ENCODE peak calls at places on chromosomes 12 and 14, in six cellular contexts. A is A549; O is CD8-positive, alpha-beta T cell; F is WERI-Rb-1; N is heart left ventricle; B is GM06990. U is an unnamed sample.

GRCh38 chr14:20343855-20344205 is 395 bp downstream of the PARP2 start:
- DNase-seq in A (no peak), O (no peak), F (no peak), N (no peak), B (no peak), U (no peak)

GRCh38 chr12:124686001-124686884 is 118.8 kb upstream of the NCOR2 start:
- DNase-seq in A (peak; percentile 57), O (no peak), F (no peak), N (no peak), B (no peak), U (no peak)

GRCh38 chr12:54050479-54050805 is 3.2 kb upstream of the HOXC4 start:
- DNase-seq in A (no peak), O (no peak), F (no peak), N (no peak), B (no peak), U (no peak)

GRCh38 chr12:12338528-12339168 is 11.4 kb downstream of the MANSC1 start:
- DNase-seq in A (no peak), O (no peak), F (no peak), N (no peak), B (no peak), U (no peak)

GRCh38 chr12:55258288-55258687 is 13.9 kb downstream of the OR6C74 start:
- DNase-seq in A (no peak), O (no peak), F (no peak), N (no peak), B (no peak), U (no peak)

GRCh38 chr14:100686858-100687257 is 39.8 kb upstream of the DLK1 start:
- DNase-seq in A (no peak), O (no peak), F (no peak), N (no peak), B (no peak), U (no peak)

GRCh38 chr12:132908145-132909029 is 21.0 kb upstream of the CHFR start:
- DNase-seq in A (no peak), O (peak; percentile 88), F (peak; percentile 99), N (peak; percentile 98), B (peak; percentile 92), U (peak; percentile 95)

GRCh38 chr14:35944847-35945246 is 118.7 kb downstream of the BRMS1L start:
- DNase-seq in A (peak; percentile 31), O (no peak), F (peak; percentile 74), N (no peak), B (no peak), U (no peak)

GRCh38 chr14:53047302-53047701 is 96.5 kb upstream of the FERMT2 start:
- DNase-seq in A (no peak), O (no peak), F (no peak), N (no peak), B (no peak), U (no peak)

GRCh38 chr12:19846561-19846960 is 407.3 kb downstream of the AEBP2 start:
- DNase-seq in A (peak; percentile 13), O (no peak), F (no peak), N (no peak), B (no peak), U (no peak)

GRCh38 chr14:56273949-56274348 is 155.7 kb downstream of the PELI2 start:
- DNase-seq in A (no peak), O (no peak), F (no peak), N (no peak), B (no peak), U (no peak)

GRCh38 chr14:28488658-28489057 is 277.9 kb upstream of the FOXG1 start:
- DNase-seq in A (no peak), O (no peak), F (no peak), N (no peak), B (no peak), U (no peak)

GRCh38 chr14:76541594-76542219 is 165.8 kb downstream of the ESRRB start:
- DNase-seq in A (no peak), O (no peak), F (no peak), N (no peak), B (no peak), U (no peak)

GRCh38 chr14:100683578-100683977 is 43.1 kb upstream of the DLK1 start:
- DNase-seq in A (no peak), O (no peak), F (no peak), N (no peak), B (no peak), U (no peak)

GRCh38 chr12:76755829-76756379 is 8.0 kb upstream of the ZDHHC17 start:
- DNase-seq in A (no peak), O (no peak), F (no peak), N (no peak), B (no peak), U (no peak)

GRCh38 chr14:36935976-36936678 is 236.3 kb downstream of the SLC25A21 start:
- DNase-seq in A (no peak), O (no peak), F (no peak), N (no peak), B (no peak), U (no peak)

GRCh38 chr12:99157946-99158345 is 489.6 kb upstream of the GARIN6 start:
- DNase-seq in A (no peak), O (no peak), F (no peak), N (no peak), B (no peak), U (no peak)

GRCh38 chr14:53564870-53565269 is 391.8 kb downstream of the BMP4 start:
- DNase-seq in A (no peak), O (no peak), F (no peak), N (no peak), B (no peak), U (no peak)

GRCh38 chr12:43812926-43813325 is 6.8 kb upstream of the TWF1 start:
- DNase-seq in A (no peak), O (no peak), F (no peak), N (no peak), B (no peak), U (no peak)

GRCh38 chr12:5546616-5547015 is 114.7 kb downstream of the NTF3 start:
- DNase-seq in A (no peak), O (no peak), F (no peak), N (no peak), B (no peak), U (no peak)

GRCh38 chr14:51498411-51499227 is 153.1 kb upstream of the FRMD6 start:
- DNase-seq in A (no peak), O (no peak), F (peak; percentile 91), N (no peak), B (no peak), U (no peak)
- H3K4me3 ChIP-seq in A (no peak overlapping the region), O (no peak overlapping the region), F (peak overlapping the region; percentile 4), N (no peak overlapping the region), B (no peak overlapping the region), U (no peak overlapping the region)

GRCh38 chr12:30200864-30201263 is 417.1 kb upstream of the TMTC1 start:
- DNase-seq in A (no peak), O (no peak), F (no peak), N (peak; percentile 25), B (no peak), U (no peak)

GRCh38 chr12:30202521-30203259 is 418.9 kb upstream of the TMTC1 start:
- DNase-seq in A (no peak), O (no peak), F (no peak), N (no peak), B (no peak), U (no peak)

GRCh38 chr12:30197392-30198047 is 413.8 kb upstream of the TMTC1 start:
- DNase-seq in A (no peak), O (no peak), F (no peak), N (no peak), B (no peak), U (no peak)

GRCh38 chr12:30203981-30204380 is 420.2 kb upstream of the TMTC1 start:
- DNase-seq in A (no peak), O (no peak), F (no peak), N (no peak), B (no peak), U (no peak)

DNA sequence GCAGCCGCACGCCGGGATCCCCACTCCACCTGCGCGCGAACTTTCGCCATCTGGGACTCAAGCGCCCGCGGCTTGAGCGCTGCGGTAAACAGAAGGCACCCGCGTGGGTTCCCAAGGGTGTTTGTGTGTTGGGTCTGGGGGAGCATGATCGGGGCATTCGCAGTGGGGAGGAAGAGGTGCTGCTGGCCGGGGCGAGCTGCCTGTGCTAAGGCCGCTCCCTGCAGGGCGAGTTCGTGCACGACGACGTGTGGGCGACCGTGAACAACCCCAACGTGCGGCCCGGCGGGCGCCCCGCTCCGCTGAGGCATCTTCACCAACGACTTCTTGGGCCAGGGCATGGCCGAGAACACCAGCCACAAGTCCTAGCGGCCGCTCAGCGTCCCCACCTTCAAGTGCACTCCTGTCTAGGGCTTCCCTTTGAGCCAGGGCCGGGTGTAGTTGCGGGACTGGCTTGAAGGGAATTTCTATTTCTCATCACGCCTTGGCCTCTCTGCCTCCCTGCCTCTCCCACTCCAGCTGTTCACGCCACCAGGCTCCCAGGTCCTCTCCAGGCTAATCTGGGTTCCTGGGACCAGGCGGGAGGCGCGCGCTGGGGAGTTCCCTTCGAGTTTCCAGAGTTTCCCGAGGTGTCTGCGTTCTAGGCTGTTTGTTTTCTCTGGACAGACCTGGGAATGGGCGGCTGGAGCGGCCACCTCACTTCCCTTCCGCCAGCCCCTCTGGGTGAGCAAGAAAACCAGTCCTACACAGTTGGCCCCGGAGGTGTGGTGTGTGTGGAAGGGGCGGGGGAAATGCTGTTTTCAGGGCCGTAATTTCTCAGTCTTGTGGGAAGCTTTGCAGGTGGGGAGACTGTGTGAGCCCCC is 417.8 kb upstream of the TMTC1 start:
- DNase-seq in A (no peak), O (no peak), F (no peak), N (peak; percentile 23), B (no peak), U (no peak)
- TF ChIP-seq CTCF in A (no peak), O (no peak), F (no peak), N (no peak), B (no peak), U (no peak)

DNA sequence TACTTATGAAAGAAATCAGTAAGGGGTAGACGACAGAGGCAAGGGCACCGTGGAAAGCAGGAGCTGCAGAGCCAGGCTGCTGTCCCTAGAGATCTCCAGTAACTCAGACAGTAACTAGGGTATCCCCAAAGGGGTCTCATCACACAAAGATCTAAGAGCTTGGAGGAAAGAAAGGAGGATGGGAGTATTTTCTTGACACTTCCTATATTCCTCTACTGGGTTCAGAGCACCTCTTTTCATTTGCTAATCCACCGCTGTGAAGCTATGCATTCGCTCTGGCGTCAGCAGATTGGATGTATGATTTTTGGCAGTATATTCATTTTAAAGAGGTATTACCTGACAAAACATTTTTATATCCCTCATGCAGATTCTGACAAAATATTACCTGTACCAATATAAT is 12.6 kb downstream of the USP44 start:
- DNase-seq in A (no peak), O (no peak), F (no peak), N (no peak), B (no peak), U (no peak)
- H3K4me3 ChIP-seq in A (no peak overlapping the region), O (no peak overlapping the region), F (no peak overlapping the region), N (no peak overlapping the region), B (no peak overlapping the region), U (no peak overlapping the region)

DNA sequence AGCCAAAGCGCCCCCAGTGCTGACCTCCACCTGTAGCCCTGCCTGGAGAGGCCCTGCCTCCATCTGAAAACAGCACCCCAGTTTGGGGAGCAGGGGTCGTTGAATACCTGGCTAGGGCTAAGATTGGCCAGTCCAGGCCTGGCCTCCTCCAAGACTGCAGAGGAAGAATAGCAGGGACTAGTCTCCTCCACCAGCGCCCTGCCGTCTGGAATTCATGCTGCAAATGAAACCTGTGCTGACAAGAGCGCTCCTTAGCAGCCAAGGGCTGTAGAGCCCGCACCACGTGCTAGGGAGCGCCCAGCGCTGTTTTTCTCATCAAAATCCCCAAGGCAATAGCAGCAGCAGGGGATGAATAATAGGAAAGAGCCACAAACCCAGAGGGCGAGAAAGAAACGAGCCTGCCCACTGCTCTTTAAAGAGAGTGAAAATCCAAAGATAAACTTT is 3.4 kb downstream of the COL2A1 start:
- DNase-seq in A (peak; percentile 60), O (no peak), F (no peak), N (peak; percentile 48), B (no peak), U (no peak)
- TF ChIP-seq CTCF in A (no peak), O (no peak), F (no peak), N (no peak), B (no peak), U (no peak)

GRCh38 chr14:68172216-68172615 is 352.6 kb downstream of the RAD51B start:
- DNase-seq in A (no peak), O (no peak), F (no peak), N (no peak), B (no peak), U (no peak)
- H3K4me3 ChIP-seq in A (no peak overlapping the region), O (no peak overlapping the region), F (no peak overlapping the region), N (no peak overlapping the region), B (no peak overlapping the region), U (no peak overlapping the region)